ENCODE peak calls at places on chromosome 11, in nine cellular contexts. One of them, this sample, is unnamed.

GRCh38 chr11:102347526-102348331 is 715 bp downstream of the BIRC2 start:
- DNase-seq in tibial artery: no peak
- DNase-seq in CD8-positive, alpha-beta T cell: peak; percentile 38
- DNase-seq in fibroblast of lung: peak; percentile 55
- DNase-seq in lower lobe of right lung: no peak
- DNase-seq in A549: no peak
- DNase-seq in BJ: no peak
- DNase-seq in transverse colon: peak; percentile 17
- DNase-seq in neural progenitor cell: peak; percentile 27
- DNase-seq in this sample: peak; percentile 43

GRCh38 chr11:22341582-22341919 is 3.4 kb downstream of the SLC17A6 start:
- DNase-seq in tibial artery: no peak
- DNase-seq in neural progenitor cell: peak; percentile 26
- DNase-seq in lower lobe of right lung: no peak
- DNase-seq in A549: no peak
- DNase-seq in fibroblast of lung: no peak
- DNase-seq in transverse colon: no peak
- DNase-seq in BJ: no peak
- DNase-seq in CD8-positive, alpha-beta T cell: no peak
- DNase-seq in this sample: no peak

GRCh38 chr11:57568330-57568766 is 876 bp upstream of the UBE2L6 start:
- DNase-seq in CD8-positive, alpha-beta T cell: peak; percentile 93
- DNase-seq in transverse colon: no peak
- DNase-seq in neural progenitor cell: no peak
- DNase-seq in lower lobe of right lung: no peak
- DNase-seq in tibial artery: peak; percentile 76
- DNase-seq in fibroblast of lung: peak; percentile 79
- DNase-seq in A549: no peak
- DNase-seq in BJ: no peak
- DNase-seq in this sample: peak; percentile 78

GRCh38 chr11:58494096-58494495 is 13.8 kb downstream of the OR5B21 start:
- DNase-seq in BJ: peak; percentile 55
- DNase-seq in transverse colon: no peak
- DNase-seq in lower lobe of right lung: no peak
- DNase-seq in fibroblast of lung: peak; percentile 29
- DNase-seq in A549: no peak
- DNase-seq in CD8-positive, alpha-beta T cell: no peak
- DNase-seq in neural progenitor cell: no peak
- DNase-seq in tibial artery: no peak
- DNase-seq in this sample: peak; percentile 45

GRCh38 chr11:34063061-34063795 is 11.7 kb downstream of the CAPRIN1 start:
- DNase-seq in A549: no peak
- DNase-seq in tibial artery: no peak
- DNase-seq in BJ: no peak
- DNase-seq in fibroblast of lung: no peak
- DNase-seq in CD8-positive, alpha-beta T cell: no peak
- DNase-seq in transverse colon: no peak
- DNase-seq in lower lobe of right lung: no peak
- DNase-seq in neural progenitor cell: no peak
- DNase-seq in this sample: no peak

GRCh38 chr11:68216171-68216938 is 3.3 kb upstream of the KMT5B start:
- DNase-seq in tibial artery: no peak
- DNase-seq in A549: no peak
- DNase-seq in neural progenitor cell: no peak
- DNase-seq in transverse colon: peak; percentile 69
- DNase-seq in lower lobe of right lung: no peak
- DNase-seq in BJ: no peak
- DNase-seq in fibroblast of lung: no peak
- DNase-seq in CD8-positive, alpha-beta T cell: no peak
- DNase-seq in this sample: peak; percentile 37

GRCh38 chr11:132824642-132825041 is 707.7 kb downstream of the OPCML start:
- DNase-seq in A549: no peak
- DNase-seq in fibroblast of lung: no peak
- DNase-seq in tibial artery: no peak
- DNase-seq in CD8-positive, alpha-beta T cell: no peak
- DNase-seq in neural progenitor cell: no peak
- DNase-seq in transverse colon: no peak
- DNase-seq in BJ: no peak
- DNase-seq in lower lobe of right lung: no peak
- DNase-seq in this sample: no peak

GRCh38 chr11:119783466-119784400 is 54.7 kb upstream of the NECTIN1 start:
- DNase-seq in A549: no peak
- DNase-seq in fibroblast of lung: no peak
- DNase-seq in neural progenitor cell: no peak
- DNase-seq in lower lobe of right lung: peak; percentile 14
- DNase-seq in tibial artery: no peak
- DNase-seq in transverse colon: no peak
- DNase-seq in CD8-positive, alpha-beta T cell: no peak
- DNase-seq in BJ: no peak
- DNase-seq in this sample: peak; percentile 9

GRCh38 chr11:46916669-46917108 is 1.7 kb downstream of the LRP4 start:
- DNase-seq in transverse colon: peak; percentile 62
- DNase-seq in lower lobe of right lung: no peak
- DNase-seq in fibroblast of lung: peak; percentile 72
- DNase-seq in neural progenitor cell: peak; percentile 85
- DNase-seq in CD8-positive, alpha-beta T cell: no peak
- DNase-seq in tibial artery: peak; percentile 48
- DNase-seq in BJ: no peak
- DNase-seq in A549: peak; percentile 94
- DNase-seq in this sample: peak; percentile 85

GRCh38 chr11:33652930-33653329 is 47.7 kb downstream of the C11orf91 start:
- DNase-seq in lower lobe of right lung: no peak
- DNase-seq in CD8-positive, alpha-beta T cell: no peak
- DNase-seq in transverse colon: no peak
- DNase-seq in A549: no peak
- DNase-seq in neural progenitor cell: no peak
- DNase-seq in fibroblast of lung: no peak
- DNase-seq in tibial artery: no peak
- DNase-seq in BJ: no peak
- DNase-seq in this sample: peak; percentile 35

GRCh38 chr11:122213111-122213510 is 97.1 kb upstream of the BLID start:
- DNase-seq in BJ: no peak
- DNase-seq in tibial artery: no peak
- DNase-seq in CD8-positive, alpha-beta T cell: no peak
- DNase-seq in transverse colon: no peak
- DNase-seq in lower lobe of right lung: no peak
- DNase-seq in A549: no peak
- DNase-seq in fibroblast of lung: no peak
- DNase-seq in neural progenitor cell: no peak
- DNase-seq in this sample: no peak

GRCh38 chr11:130454495-130455262 is 6.2 kb downstream of the ADAMTS15 start:
- DNase-seq in CD8-positive, alpha-beta T cell: no peak
- DNase-seq in BJ: no peak
- DNase-seq in A549: no peak
- DNase-seq in tibial artery: no peak
- DNase-seq in lower lobe of right lung: no peak
- DNase-seq in fibroblast of lung: peak; percentile 71
- DNase-seq in neural progenitor cell: no peak
- DNase-seq in transverse colon: no peak
- DNase-seq in this sample: no peak

GRCh38 chr11:7245341-7245740 is 6.4 kb upstream of the SYT9 start:
- DNase-seq in A549: no peak
- DNase-seq in neural progenitor cell: no peak
- DNase-seq in tibial artery: no peak
- DNase-seq in transverse colon: no peak
- DNase-seq in fibroblast of lung: no peak
- DNase-seq in lower lobe of right lung: no peak
- DNase-seq in CD8-positive, alpha-beta T cell: no peak
- DNase-seq in BJ: no peak
- DNase-seq in this sample: no peak

GRCh38 chr11:85756401-85757200 is 54.3 kb downstream of the SYTL2 start:
- DNase-seq in neural progenitor cell: no peak
- DNase-seq in fibroblast of lung: no peak
- DNase-seq in A549: no peak
- DNase-seq in BJ: no peak
- DNase-seq in tibial artery: no peak
- DNase-seq in transverse colon: peak; percentile 78
- DNase-seq in CD8-positive, alpha-beta T cell: peak; percentile 52
- DNase-seq in lower lobe of right lung: no peak
- DNase-seq in this sample: peak; percentile 36

GRCh38 chr11:19409307-19409706 is 168.6 kb upstream of the E2F8 start:
- DNase-seq in neural progenitor cell: no peak
- DNase-seq in A549: no peak
- DNase-seq in fibroblast of lung: no peak
- DNase-seq in tibial artery: no peak
- DNase-seq in BJ: no peak
- DNase-seq in lower lobe of right lung: no peak
- DNase-seq in CD8-positive, alpha-beta T cell: no peak
- DNase-seq in transverse colon: no peak
- DNase-seq in this sample: no peak

GRCh38 chr11:10288316-10288715 is 5.7 kb downstream of the SBF2 start:
- DNase-seq in fibroblast of lung: no peak
- DNase-seq in transverse colon: no peak
- DNase-seq in CD8-positive, alpha-beta T cell: no peak
- DNase-seq in neural progenitor cell: no peak
- DNase-seq in A549: no peak
- DNase-seq in lower lobe of right lung: no peak
- DNase-seq in tibial artery: no peak
- DNase-seq in BJ: no peak
- DNase-seq in this sample: no peak

GRCh38 chr11:117972589-117973445 is 13.4 kb upstream of the IL10RA start:
- DNase-seq in transverse colon: no peak
- DNase-seq in lower lobe of right lung: no peak
- DNase-seq in neural progenitor cell: no peak
- DNase-seq in tibial artery: peak; percentile 10
- DNase-seq in A549: no peak
- DNase-seq in fibroblast of lung: no peak
- DNase-seq in BJ: no peak
- DNase-seq in CD8-positive, alpha-beta T cell: no peak
- DNase-seq in this sample: no peak

GRCh38 chr11:81165164-81165563 is 1568.5 kb downstream of the FAM181B start:
- DNase-seq in tibial artery: no peak
- DNase-seq in lower lobe of right lung: no peak
- DNase-seq in transverse colon: no peak
- DNase-seq in A549: no peak
- DNase-seq in CD8-positive, alpha-beta T cell: no peak
- DNase-seq in BJ: no peak
- DNase-seq in neural progenitor cell: peak; percentile 41
- DNase-seq in fibroblast of lung: no peak
- DNase-seq in this sample: peak; percentile 6

GRCh38 chr11:13119928-13120520 is 110.9 kb downstream of the RASSF10 start:
- DNase-seq in transverse colon: no peak
- DNase-seq in neural progenitor cell: no peak
- DNase-seq in tibial artery: no peak
- DNase-seq in lower lobe of right lung: no peak
- DNase-seq in A549: no peak
- DNase-seq in fibroblast of lung: no peak
- DNase-seq in BJ: no peak
- DNase-seq in CD8-positive, alpha-beta T cell: no peak
- DNase-seq in this sample: no peak
- TF ChIP-seq CTCF in transverse colon: no peak
- TF ChIP-seq CTCF in neural progenitor cell: no peak
- TF ChIP-seq CTCF in tibial artery: no peak
- TF ChIP-seq CTCF in lower lobe of right lung: no peak
- TF ChIP-seq CTCF in A549: no peak
- TF ChIP-seq CTCF in fibroblast of lung: no peak
- TF ChIP-seq CTCF in BJ: no peak
- TF ChIP-seq CTCF in CD8-positive, alpha-beta T cell: no peak
- TF ChIP-seq CTCF in this sample: no peak

DNA sequence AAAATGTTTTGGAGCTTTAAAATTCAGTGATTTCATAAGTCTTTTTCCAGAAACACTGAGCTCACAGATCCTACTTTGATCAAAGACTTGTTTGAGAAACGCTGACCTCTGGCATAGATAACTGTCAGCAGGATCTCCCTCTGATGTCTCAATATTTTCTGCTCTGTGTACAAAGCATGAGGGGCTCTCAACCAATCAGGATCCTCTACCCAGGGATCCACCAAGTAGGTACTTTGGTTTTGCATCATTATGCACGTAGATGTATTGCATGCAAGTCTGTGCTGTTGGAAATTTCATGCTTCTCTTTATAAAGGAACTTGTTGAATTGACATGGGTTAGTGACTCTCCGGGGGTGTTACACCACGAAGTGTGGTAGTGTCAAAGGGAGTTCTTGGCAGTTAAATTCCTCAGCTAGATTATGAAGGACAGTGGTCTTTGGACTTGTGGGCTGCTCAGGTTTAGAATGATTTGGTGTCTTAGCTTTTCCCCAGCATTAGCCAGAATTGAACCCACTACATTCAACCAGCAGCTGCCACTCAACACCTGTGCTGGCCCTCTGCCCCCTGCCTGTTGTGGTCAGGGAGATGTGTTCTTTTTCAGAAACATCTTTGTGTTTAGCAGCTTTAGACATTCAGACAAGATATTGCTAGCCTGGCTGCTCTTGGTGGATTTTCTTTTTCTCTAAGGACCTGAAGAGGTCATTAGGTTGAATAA is 1.7 kb upstream of the DIXDC1 start:
- DNase-seq in neural progenitor cell: no peak
- DNase-seq in A549: no peak
- DNase-seq in CD8-positive, alpha-beta T cell: no peak
- DNase-seq in lower lobe of right lung: no peak
- DNase-seq in transverse colon: no peak
- DNase-seq in tibial artery: no peak
- DNase-seq in fibroblast of lung: peak; percentile 60
- DNase-seq in BJ: no peak
- DNase-seq in this sample: no peak
- H3K4me3 ChIP-seq in neural progenitor cell: no peak overlapping the region
- H3K4me3 ChIP-seq in A549: no peak overlapping the region
- H3K4me3 ChIP-seq in CD8-positive, alpha-beta T cell: no peak overlapping the region
- H3K4me3 ChIP-seq in lower lobe of right lung: no peak overlapping the region
- H3K4me3 ChIP-seq in transverse colon: no peak overlapping the region
- H3K4me3 ChIP-seq in tibial artery: no peak overlapping the region
- H3K4me3 ChIP-seq in fibroblast of lung: no peak overlapping the region
- H3K4me3 ChIP-seq in BJ: no peak overlapping the region
- H3K4me3 ChIP-seq in this sample: no peak overlapping the region

GRCh38 chr11:95545116-95545875 is 244.3 kb downstream of the FAM76B start:
- DNase-seq in neural progenitor cell: no peak
- DNase-seq in A549: no peak
- DNase-seq in tibial artery: no peak
- DNase-seq in BJ: no peak
- DNase-seq in lower lobe of right lung: no peak
- DNase-seq in transverse colon: no peak
- DNase-seq in fibroblast of lung: no peak
- DNase-seq in CD8-positive, alpha-beta T cell: no peak
- DNase-seq in this sample: no peak
- TF ChIP-seq CTCF in neural progenitor cell: no peak
- TF ChIP-seq CTCF in A549: no peak
- TF ChIP-seq CTCF in tibial artery: no peak
- TF ChIP-seq CTCF in BJ: no peak
- TF ChIP-seq CTCF in lower lobe of right lung: no peak
- TF ChIP-seq CTCF in transverse colon: no peak
- TF ChIP-seq CTCF in fibroblast of lung: no peak
- TF ChIP-seq CTCF in CD8-positive, alpha-beta T cell: no peak
- TF ChIP-seq CTCF in this sample: no peak

DNA sequence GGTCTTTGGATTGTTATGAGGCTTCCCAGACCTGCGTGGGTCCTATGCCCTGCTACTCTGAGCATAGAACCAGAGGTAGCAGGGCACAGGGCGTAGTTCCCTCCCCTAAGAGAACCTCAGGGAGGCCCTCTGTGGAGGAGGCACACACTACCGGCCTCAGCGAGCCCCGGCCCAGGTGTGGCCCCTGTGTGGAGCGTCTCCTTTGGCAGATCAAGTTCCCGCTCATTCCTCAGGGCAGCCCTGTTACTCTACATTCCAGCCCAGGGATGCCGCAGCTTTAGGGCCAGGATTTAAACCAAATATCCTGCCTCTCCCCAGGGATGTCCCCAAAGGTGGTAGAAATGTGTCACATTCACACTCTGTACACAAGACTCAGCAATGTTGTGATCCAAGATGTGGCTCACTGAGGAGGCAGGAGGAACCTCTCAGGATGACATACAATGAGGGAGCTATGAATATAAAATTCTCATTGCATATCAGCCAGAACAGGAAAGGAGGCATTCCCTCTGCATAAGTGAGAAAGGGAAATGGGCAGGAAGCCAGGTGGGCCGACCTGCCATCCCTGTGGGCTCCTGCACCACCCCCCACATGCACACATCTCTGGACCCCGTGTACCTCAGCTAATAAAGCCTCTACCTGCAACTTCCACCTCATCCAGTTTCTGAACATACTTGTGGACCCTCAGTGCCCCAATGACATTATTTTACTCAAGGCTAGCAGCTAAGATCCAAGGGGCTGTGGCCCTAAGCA is 131.9 kb upstream of the TEAD1 start:
- DNase-seq in neural progenitor cell: no peak
- DNase-seq in fibroblast of lung: no peak
- DNase-seq in CD8-positive, alpha-beta T cell: no peak
- DNase-seq in tibial artery: no peak
- DNase-seq in transverse colon: no peak
- DNase-seq in lower lobe of right lung: no peak
- DNase-seq in BJ: no peak
- DNase-seq in A549: no peak
- DNase-seq in this sample: peak; percentile 16
- H3K4me3 ChIP-seq in neural progenitor cell: no peak overlapping the region
- H3K4me3 ChIP-seq in fibroblast of lung: no peak overlapping the region
- H3K4me3 ChIP-seq in CD8-positive, alpha-beta T cell: no peak overlapping the region
- H3K4me3 ChIP-seq in tibial artery: no peak overlapping the region
- H3K4me3 ChIP-seq in transverse colon: no peak overlapping the region
- H3K4me3 ChIP-seq in lower lobe of right lung: no peak overlapping the region
- H3K4me3 ChIP-seq in BJ: no peak overlapping the region
- H3K4me3 ChIP-seq in A549: no peak overlapping the region
- H3K4me3 ChIP-seq in this sample: no peak overlapping the region